ENCODE peak calls at places on chromosome 21, in ten cellular contexts. Y, U, W, N, D, K, A, T, L and P are unnamed samples.

GRCh38 chr21:34807881-34808568 is 139.2 kb downstream of the CLIC6 start:
- DNase-seq in Y (no peak), U (peak), W (peak), N (peak), D (peak), K (peak), A (peak), T (no peak), L (no peak), P (peak)

GRCh38 chr21:40947713-40948112 is 100.8 kb upstream of the DSCAM start:
- DNase-seq in Y (no peak), U (no peak), W (no peak), N (no peak), D (no peak), K (no peak), A (no peak), T (no peak), L (no peak), P (no peak)

GRCh38 chr21:42468511-42469131 is 27.4 kb downstream of the RSPH1 start:
- DNase-seq in Y (no peak), U (no peak), W (peak), N (no peak), D (no peak), K (no peak), A (no peak), T (no peak), L (no peak), P (peak)

GRCh38 chr21:45004481-45005263 is 64.8 kb downstream of the SLX9 start:
- DNase-seq in Y (no peak), U (no peak), W (peak), N (no peak), D (no peak), K (no peak), A (no peak), T (no peak), L (no peak), P (no peak)

GRCh38 chr21:36693144-36694040 is 5.5 kb upstream of the SIM2 start:
- DNase-seq in Y (no peak), U (peak), W (no peak), N (no peak), D (no peak), K (no peak), A (no peak), T (no peak), L (no peak), P (no peak)

GRCh38 chr21:25491267-25491666 is 116.0 kb downstream of the MRPL39 start:
- DNase-seq in Y (no peak), U (no peak), W (no peak), N (no peak), D (no peak), K (no peak), A (no peak), T (no peak), L (no peak), P (no peak)

GRCh38 chr21:16992448-16992847 is 520.4 kb upstream of the CXADR start:
- DNase-seq in Y (no peak), U (no peak), W (no peak), N (no peak), D (no peak), K (no peak), A (no peak), T (no peak), L (no peak), P (no peak)

GRCh38 chr21:43367296-43367695 is 59.6 kb downstream of the SIK1 start:
- DNase-seq in Y (peak), U (no peak), W (no peak), N (no peak), D (no peak), K (no peak), A (no peak), T (no peak), L (no peak), P (no peak)

GRCh38 chr21:41881051-41881450 is 1.9 kb upstream of the PRDM15 start:
- DNase-seq in Y (no peak), U (no peak), W (no peak), N (no peak), D (no peak), K (no peak), A (no peak), T (no peak), L (no peak), P (no peak)

GRCh38 chr21:42439284-42440186 is 35.8 kb downstream of the UBASH3A start:
- DNase-seq in Y (no peak), U (no peak), W (peak), N (no peak), D (peak), K (no peak), A (peak), T (no peak), L (no peak), P (no peak)

GRCh38 chr21:29523646-29524045 is 224.9 kb downstream of the BACH1 start:
- DNase-seq in Y (no peak), U (peak), W (no peak), N (peak), D (no peak), K (no peak), A (no peak), T (no peak), L (no peak), P (no peak)

GRCh38 chr21:41612674-41613250 is 104.8 kb upstream of the TMPRSS2 start:
- DNase-seq in Y (peak), U (peak), W (peak), N (peak), D (peak), K (no peak), A (peak), T (peak), L (no peak), P (no peak)

GRCh38 chr21:35204850-35205564 is 155.9 kb upstream of the RUNX1 start:
- DNase-seq in Y (peak), U (peak), W (no peak), N (peak), D (no peak), K (no peak), A (peak), T (no peak), L (peak), P (peak)

GRCh38 chr21:37368536-37369279 is 2.1 kb downstream of the DYRK1A start:
- DNase-seq in Y (no peak), U (no peak), W (peak), N (no peak), D (peak), K (no peak), A (no peak), T (no peak), L (no peak), P (no peak)

GRCh38 chr21:38758815-38759214 is 46.9 kb upstream of the ETS2 start:
- DNase-seq in Y (no peak), U (no peak), W (no peak), N (no peak), D (no peak), K (no peak), A (no peak), T (no peak), L (no peak), P (no peak)

GRCh38 chr21:28426545-28426944 is 566.1 kb downstream of the LTN1 start:
- DNase-seq in Y (no peak), U (no peak), W (no peak), N (no peak), D (no peak), K (no peak), A (no peak), T (no peak), L (no peak), P (no peak)

GRCh38 chr21:37435120-37435519 is 68.5 kb downstream of the DYRK1A start:
- DNase-seq in Y (peak), U (peak), W (peak), N (peak), D (peak), K (no peak), A (peak), T (peak), L (peak), P (no peak)

GRCh38 chr21:31429500-31429899 is 85.4 kb upstream of the TIAM1 start:
- DNase-seq in Y (no peak), U (no peak), W (no peak), N (no peak), D (no peak), K (no peak), A (no peak), T (no peak), L (no peak), P (no peak)

GRCh38 chr21:45640001-45640887 is 3.3 kb upstream of the PCBP3 start:
- DNase-seq in Y (no peak), U (no peak), W (no peak), N (no peak), D (no peak), K (no peak), A (no peak), T (no peak), L (peak), P (no peak)

GRCh38 chr21:38376693-38377092 is 119.9 kb downstream of the KCNJ15 start:
- DNase-seq in Y (no peak), U (no peak), W (no peak), N (no peak), D (no peak), K (no peak), A (no peak), T (no peak), L (no peak), P (peak)

GRCh38 chr21:32257952-32258785 is 20.7 kb downstream of the MIS18A start:
- DNase-seq in Y (peak), U (peak), W (peak), N (peak), D (no peak), K (no peak), A (peak), T (peak), L (peak), P (peak)

GRCh38 chr21:27429612-27430361 is 462.9 kb upstream of the ADAMTS5 start:
- DNase-seq in Y (no peak), U (peak), W (no peak), N (peak), D (no peak), K (no peak), A (no peak), T (no peak), L (no peak), P (no peak)

GRCh38 chr21:44702111-44702972 is 5.4 kb downstream of the KRTAP10-12 start:
- DNase-seq in Y (no peak), U (no peak), W (no peak), N (no peak), D (no peak), K (no peak), A (no peak), T (no peak), L (no peak), P (no peak)

GRCh38 chr21:42653492-42654061 is at the start of gene PDE9A:
- DNase-seq in Y (no peak), U (no peak), W (peak), N (no peak), D (peak), K (peak), A (peak), T (peak), L (no peak), P (no peak)

GRCh38 chr21:16059981-16060380 is 330.2 kb downstream of the USP25 start:
- DNase-seq in Y (no peak), U (no peak), W (no peak), N (no peak), D (no peak), K (no peak), A (no peak), T (no peak), L (no peak), P (no peak)

GRCh38 chr21:45579383-45580180 is 37.3 kb upstream of the SLC19A1 start:
- DNase-seq in Y (no peak), U (no peak), W (peak), N (no peak), D (no peak), K (no peak), A (no peak), T (no peak), L (no peak), P (no peak)

GRCh38 chr21:15282666-15283065 is 217.9 kb upstream of the NRIP1 start:
- DNase-seq in Y (no peak), U (peak), W (no peak), N (no peak), D (no peak), K (no peak), A (no peak), T (no peak), L (no peak), P (no peak)

GRCh38 chr21:44337428-44337827 is 1.8 kb downstream of the CFAP410 start:
- DNase-seq in Y (no peak), U (no peak), W (no peak), N (no peak), D (no peak), K (no peak), A (no peak), T (no peak), L (no peak), P (no peak)

GRCh38 chr21:29193907-29194306 is 63.5 kb downstream of the MAP3K7CL start:
- DNase-seq in Y (no peak), U (no peak), W (no peak), N (no peak), D (no peak), K (no peak), A (no peak), T (peak), L (no peak), P (no peak)

GRCh38 chr21:38913120-38913975 is 107.6 kb downstream of the ETS2 start:
- DNase-seq in Y (peak), U (peak), W (peak), N (no peak), D (no peak), K (no peak), A (no peak), T (peak), L (peak), P (no peak)

GRCh38 chr21:45736042-45736704 is 92.6 kb downstream of the PCBP3 start:
- DNase-seq in Y (no peak), U (no peak), W (no peak), N (no peak), D (no peak), K (no peak), A (no peak), T (no peak), L (no peak), P (no peak)

GRCh38 chr21:42566524-42567180 is 53.0 kb downstream of the SLC37A1 start:
- DNase-seq in Y (no peak), U (no peak), W (peak), N (no peak), D (no peak), K (no peak), A (no peak), T (no peak), L (peak), P (no peak)

GRCh38 chr21:38820471-38821239 is 14.9 kb downstream of the ETS2 start:
- DNase-seq in Y (no peak), U (no peak), W (no peak), N (no peak), D (no peak), K (no peak), A (no peak), T (no peak), L (no peak), P (no peak)

GRCh38 chr21:29172282-29172681 is 41.8 kb downstream of the MAP3K7CL start:
- DNase-seq in Y (no peak), U (no peak), W (no peak), N (no peak), D (no peak), K (no peak), A (no peak), T (no peak), L (no peak), P (no peak)

GRCh38 chr21:36769051-36769867 is 70.3 kb downstream of the SIM2 start:
- DNase-seq in Y (no peak), U (peak), W (no peak), N (no peak), D (no peak), K (no peak), A (no peak), T (no peak), L (peak), P (no peak)

GRCh38 chr21:41953831-41954653 is at the start of gene C2CD2:
- DNase-seq in Y (no peak), U (peak), W (peak), N (no peak), D (no peak), K (no peak), A (peak), T (peak), L (no peak), P (peak)

GRCh38 chr21:39386194-39386593 is 37.3 kb upstream of the HMGN1 start:
- DNase-seq in Y (peak), U (peak), W (peak), N (no peak), D (no peak), K (no peak), A (no peak), T (no peak), L (no peak), P (no peak)